ENCODE peak calls at places on chromosomes 1 and 21, in four cellular contexts. F is K562, U is ovary, B is transverse colon. V is an unnamed sample.

GRCh38 chr21:15065381-15066230 is 806 bp upstream of the NRIP1 start:
- DNase-seq in B (peak; percentile 80), F (peak; percentile 46), U (peak; percentile 85), V (peak; percentile 68)

GRCh38 chr21:22728091-22728490 is 1729.9 kb downstream of the NCAM2 start:
- DNase-seq in U (no peak), F (no peak), B (no peak), V (no peak)

GRCh38 chr1:174222166-174222949 is 63.0 kb downstream of the RABGAP1L start:
- DNase-seq in B (no peak), U (no peak), F (no peak), V (no peak)

GRCh38 chr21:46125846-46126301 is 28.0 kb downstream of the COL6A2 start:
- DNase-seq in F (no peak), U (peak; percentile 21), B (peak; percentile 6), V (peak; percentile 20)

GRCh38 chr1:43801203-43801602 is 93.9 kb downstream of the ST3GAL3 start:
- DNase-seq in B (no peak), F (no peak), U (no peak), V (no peak)

GRCh38 chr21:39613029-39613934 is 542 bp downstream of the B3GALT5 start:
- DNase-seq in F (no peak), U (no peak), B (no peak), V (no peak)

GRCh38 chr1:37793773-37794371 is at the start of gene MANEAL:
- DNase-seq in F (peak; percentile 86), B (peak; percentile 51), U (no peak), V (peak; percentile 48)

GRCh38 chr1:39485046-39485803 is 6.2 kb upstream of the BMP8A start:
- DNase-seq in B (no peak), U (peak; percentile 83), F (no peak), V (no peak)

GRCh38 chr1:158999301-159000069 is 10.2 kb upstream of the IFI16 start:
- DNase-seq in B (peak; percentile 57), F (no peak), U (peak; percentile 93), V (no peak)

GRCh38 chr1:116130376-116130775 is 19.2 kb downstream of the MAB21L3 start:
- DNase-seq in B (no peak), U (no peak), F (no peak), V (no peak)

GRCh38 chr1:225987491-225988316 is 11.4 kb downstream of the SDE2 start:
- DNase-seq in U (no peak), F (no peak), B (no peak), V (no peak)

GRCh38 chr1:172779501-172779900 is 120.6 kb downstream of the FASLG start:
- DNase-seq in B (no peak), U (no peak), F (no peak), V (no peak)

GRCh38 chr1:1832151-1832550 is 53.9 kb upstream of the NADK start:
- DNase-seq in U (no peak), F (no peak), B (no peak), V (no peak)
- H3K36me3 ChIP-seq in U (no peaks in the 10 kb centered on the region), F (peaks cover 75% of the 10 kb centered on the region), B (no peaks in the 10 kb centered on the region), V (peaks cover 12% of the 10 kb centered on the region)

DNA sequence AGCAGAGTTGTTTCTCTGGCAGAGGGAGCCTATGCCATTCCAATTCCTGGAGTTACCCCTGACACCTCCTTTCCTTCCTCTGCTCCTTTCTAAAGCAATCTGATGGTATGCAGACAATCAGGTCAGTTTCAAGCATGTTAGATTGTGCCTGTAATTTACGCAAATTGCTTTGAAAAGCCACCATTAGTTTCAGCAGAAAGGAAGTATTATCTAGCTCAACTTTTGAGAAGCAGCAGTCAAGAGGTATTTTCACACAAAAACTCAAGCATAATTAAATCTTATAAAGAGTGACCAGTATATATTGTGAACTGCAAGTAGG is 2.2 kb downstream of the ERRFI1 start:
- DNase-seq in F (no peak), U (no peak), B (no peak), V (no peak)
- H3K4me3 ChIP-seq in F (no peak overlapping the region), U (peak overlapping the region; percentile 68), B (peak overlapping the region; percentile 92), V (peak overlapping the region; percentile 68)

DNA sequence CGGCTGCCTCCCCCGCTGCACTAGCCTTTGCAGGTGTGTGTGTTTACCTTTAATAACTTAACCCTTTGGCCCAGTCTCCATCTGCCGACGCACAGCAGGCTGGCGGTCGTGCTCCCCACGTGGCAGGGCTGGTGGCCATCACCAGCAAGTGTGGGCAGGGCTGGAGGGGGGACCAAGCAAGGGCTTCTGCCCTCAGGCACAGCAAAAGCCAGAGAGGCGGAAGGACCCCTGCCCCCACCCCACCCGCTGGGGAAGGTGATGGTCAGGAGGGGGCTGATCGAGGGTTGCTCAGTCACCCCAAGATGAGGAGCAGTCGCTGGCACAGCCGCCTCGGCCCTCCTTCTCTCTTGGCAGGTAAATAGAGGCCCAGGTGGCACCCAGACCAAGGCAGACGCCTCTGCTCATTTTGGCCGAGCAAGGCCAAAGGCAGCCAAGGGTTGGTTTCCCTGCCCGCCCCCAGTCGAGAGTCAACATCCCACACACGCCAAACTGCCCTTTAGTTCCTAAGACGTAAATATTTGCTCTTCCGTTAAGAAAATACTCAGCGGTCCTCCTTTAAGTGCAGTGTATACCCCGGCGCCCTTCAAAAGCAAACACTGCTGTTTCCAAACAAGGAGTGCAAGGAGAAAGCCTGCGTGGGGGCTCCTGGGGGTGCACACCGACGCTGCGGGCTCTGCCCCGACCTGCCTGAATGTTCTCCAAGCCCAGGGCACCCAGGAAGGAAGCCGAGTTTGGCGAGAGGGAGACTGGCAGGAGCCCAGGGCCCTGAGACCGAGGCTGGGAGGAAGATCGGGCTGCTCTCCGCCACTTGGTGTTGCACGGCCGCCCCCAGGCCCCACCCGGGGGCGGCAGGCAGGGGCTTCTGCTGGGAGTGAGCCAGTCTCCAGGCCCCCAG is 82.7 kb downstream of the SIK1 start:
- DNase-seq in B (no peak), U (no peak), F (no peak), V (peak; percentile 89)
- TF ChIP-seq EP300 in B (no peak), U (no peak), F (no peak), V (no peak)

DNA sequence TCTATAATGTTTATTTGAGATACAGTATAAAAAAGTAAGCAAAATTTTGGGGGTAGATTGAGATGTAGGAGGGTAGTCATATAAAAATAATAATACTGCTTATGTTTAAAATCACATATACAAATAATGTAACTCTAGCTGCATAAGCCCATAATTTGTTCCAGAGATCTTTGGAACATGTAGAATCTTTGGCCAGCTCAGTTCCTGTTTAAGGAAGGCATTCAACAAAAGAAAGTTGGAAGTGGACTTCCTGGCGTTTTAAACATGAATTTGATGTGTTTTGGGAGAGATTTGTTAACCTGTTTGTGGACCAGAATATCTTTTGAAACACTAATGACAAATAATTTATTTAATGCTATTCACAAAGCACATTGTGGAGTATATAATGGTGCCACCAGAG is 27.7 kb downstream of the GIPC2 start:
- DNase-seq in F (no peak), B (no peak), U (no peak), V (no peak)
- H3K36me3 ChIP-seq in F (no peaks in the 10 kb centered on the region), B (no peaks in the 10 kb centered on the region), U (no peaks in the 10 kb centered on the region), V (no peaks in the 10 kb centered on the region)

GRCh38 chr1:209741889-209742288 is 14.0 kb upstream of the TRAF3IP3 start:
- DNase-seq in B (no peak), F (no peak), U (no peak), V (no peak)
- H3K4me3 ChIP-seq in B (no peak overlapping the region), F (no peak overlapping the region), U (no peak overlapping the region), V (no peak overlapping the region)

GRCh38 chr1:194830387-194830786 is 1644.0 kb upstream of the B3GALT2 start:
- DNase-seq in U (no peak), F (no peak), B (no peak), V (no peak)
- TF ChIP-seq EP300 in U (no peak), F (no peak), B (no peak), V (no peak)

GRCh38 chr1:114094675-114095074 is 59.0 kb downstream of the SYT6 start:
- DNase-seq in F (no peak), B (no peak), U (no peak), V (no peak)
- H3K36me3 ChIP-seq in F (no peaks in the 10 kb centered on the region), B (no peaks in the 10 kb centered on the region), U (no peaks in the 10 kb centered on the region), V (no peaks in the 10 kb centered on the region)

GRCh38 chr1:100267284-100267683 is 1.3 kb downstream of the RTCA start:
- DNase-seq in F (no peak), U (no peak), B (no peak), V (no peak)
- H3K4me3 ChIP-seq in F (peak overlapping the region; percentile 88), U (peak overlapping the region; percentile 98), B (peak overlapping the region; percentile 88), V (peak overlapping the region; percentile 88)